ENCODE peak calls at places on chromosomes 11 and 22, in six cellular contexts. U, W, T, I, V and A are unnamed samples.

GRCh38 chr11:85759915-85760314 is 51.0 kb downstream of the SYTL2 start:
- DNase-seq in I (peak), T (no peak), V (no peak), U (no peak), W (no peak), A (no peak)

GRCh38 chr22:23207786-23208325 is 27.5 kb downstream of the BCR start:
- DNase-seq in I (no peak), T (no peak), U (peak), W (no peak), V (no peak), A (no peak)

GRCh38 chr11:118076754-118077281 is at the start of gene TMPRSS4:
- DNase-seq in U (no peak), V (no peak), W (no peak), I (no peak), T (no peak), A (no peak)

GRCh38 chr11:109303342-109303741 is 118.6 kb upstream of the C11orf87 start:
- DNase-seq in T (no peak), I (no peak), V (no peak), W (no peak), U (no peak), A (no peak)

GRCh38 chr22:22039286-22040074 is 56.9 kb upstream of the TOP3B start:
- DNase-seq in U (no peak), V (no peak), I (no peak), T (no peak), W (no peak), A (no peak)

GRCh38 chr11:117597083-117597482 is 199.9 kb downstream of the DSCAML1 start:
- DNase-seq in I (no peak), T (peak), W (peak), V (no peak), U (no peak), A (peak)

GRCh38 chr11:71356280-71356876 is 91.8 kb downstream of the DHCR7 start:
- DNase-seq in V (no peak), U (no peak), W (no peak), I (no peak), T (no peak), A (no peak)

GRCh38 chr22:46862418-46863324 is 100.2 kb downstream of the TBC1D22A start:
- DNase-seq in W (no peak), U (no peak), T (no peak), I (no peak), V (no peak), A (no peak)

GRCh38 chr11:77672276-77672675 is 34.7 kb upstream of the CLNS1A start:
- DNase-seq in V (no peak), I (peak), U (no peak), W (no peak), T (no peak), A (no peak)

GRCh38 chr22:20267441-20268288 is 453 bp downstream of the RTN4R start:
- DNase-seq in T (no peak), I (no peak), U (no peak), W (peak), V (no peak), A (peak)

GRCh38 chr11:31793264-31793663 is 17.9 kb downstream of the PAX6 start:
- DNase-seq in U (no peak), I (no peak), W (no peak), V (no peak), T (no peak), A (no peak)

GRCh38 chr11:48107188-48107704 is 109.4 kb upstream of the OR4B1 start:
- DNase-seq in U (peak), V (no peak), W (no peak), T (no peak), I (no peak), A (peak)

GRCh38 chr11:6603287-6604080 is at the start of the genes ILK and RRP8:
- DNase-seq in W (peak), U (peak), I (no peak), T (peak), V (peak), A (peak)
- TF ChIP-seq CTCF in W (peak), U (peak), I (no peak), T (peak), V (peak), A (no peak)

DNA sequence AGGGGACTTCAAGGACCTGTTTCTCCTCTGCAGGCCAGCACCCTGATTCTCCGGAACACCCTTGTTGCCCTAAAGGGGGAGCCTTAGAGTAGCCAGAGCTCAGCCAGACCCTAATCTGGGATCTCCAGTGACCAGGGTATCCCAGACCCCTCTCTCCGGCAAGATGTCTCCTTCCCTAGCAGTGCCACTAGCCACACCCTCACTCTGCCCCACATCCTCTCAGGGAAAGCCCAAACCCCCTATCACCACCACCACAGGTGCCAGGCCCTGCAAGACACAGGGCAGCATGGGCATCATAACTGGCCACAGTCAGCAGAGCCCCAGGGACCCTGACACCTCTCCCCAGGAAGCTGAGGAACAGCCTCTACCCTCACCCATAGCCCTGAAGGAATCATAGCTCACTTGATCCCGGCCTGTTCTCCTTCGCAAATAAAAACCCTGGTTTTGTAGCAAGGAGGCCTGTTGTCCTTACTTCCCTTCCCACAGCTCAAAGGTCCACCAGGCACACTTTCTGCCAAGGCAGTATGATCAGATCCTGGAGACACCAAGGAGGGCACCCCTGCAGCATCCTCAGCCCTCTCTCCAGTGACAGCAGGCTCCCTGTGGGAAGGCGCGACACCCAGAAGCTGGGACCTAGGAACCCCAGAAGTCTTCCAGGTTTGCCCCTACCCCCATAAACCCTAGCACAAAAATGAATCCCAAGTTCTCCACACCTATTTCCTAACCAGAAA is 4.6 kb downstream of the CFL1 start:
- DNase-seq in V (no peak), T (no peak), U (no peak), I (no peak), W (peak), A (no peak)
- TF ChIP-seq CTCF in V (no peak), T (no peak), U (peak), I (no peak), W (no peak), A (no peak)

GRCh38 chr11:66035653-66036333 is 9.5 kb upstream of the CATSPER1 start:
- DNase-seq in T (no peak), V (no peak), U (no peak), I (no peak), W (no peak), A (peak)
- TF ChIP-seq CTCF in T (no peak), V (no peak), U (no peak), I (no peak), W (no peak), A (no peak)

DNA sequence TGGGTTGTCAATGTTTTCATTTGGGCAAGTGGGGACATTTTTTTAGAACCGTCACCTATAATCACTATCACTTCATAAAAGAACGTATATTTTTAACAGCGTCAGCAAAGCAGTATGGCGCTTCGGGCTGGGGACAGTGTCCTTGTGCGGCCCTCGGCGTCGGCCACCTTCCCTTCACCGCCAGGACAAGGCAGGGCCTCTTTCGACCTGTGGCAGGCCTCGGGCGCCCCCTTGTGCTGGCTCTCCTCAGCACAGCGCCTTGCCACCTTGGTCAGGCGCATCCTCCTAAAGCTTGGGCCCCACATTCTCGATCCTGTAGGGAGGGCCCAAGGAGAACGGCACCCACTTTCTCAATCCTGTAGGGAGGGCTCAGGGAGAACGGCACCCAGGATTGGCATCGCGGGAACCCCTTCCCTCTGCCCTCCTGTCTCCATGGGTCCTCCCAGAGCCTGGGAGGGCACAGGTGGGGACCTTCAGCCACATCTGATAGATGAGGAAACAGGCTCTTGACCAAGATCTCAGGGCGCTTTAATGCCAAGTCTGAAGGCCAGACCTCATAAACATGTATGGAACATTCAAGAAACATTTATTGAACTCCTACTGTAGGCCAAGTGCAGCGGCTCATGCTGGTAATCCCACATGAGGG is 11.5 kb upstream of the FADD start:
- DNase-seq in T (peak), U (peak), I (no peak), V (peak), W (peak), A (peak)
- TF ChIP-seq CTCF in T (peak), U (peak), I (peak), V (peak), W (peak), A (peak)

GRCh38 chr22:29331658-29332300 is 16.3 kb upstream of the RASL10A start:
- DNase-seq in V (no peak), U (no peak), T (no peak), I (no peak), W (no peak), A (no peak)
- TF ChIP-seq CTCF in V (no peak), U (no peak), T (no peak), I (no peak), W (no peak), A (no peak)

GRCh38 chr22:39408173-39408572 is 8.6 kb downstream of the TAB1 start:
- DNase-seq in V (no peak), I (no peak), T (no peak), W (no peak), U (no peak), A (no peak)

GRCh38 chr22:39401301-39401631 is 1.7 kb downstream of the TAB1 start:
- DNase-seq in U (no peak), V (peak), W (no peak), I (no peak), T (no peak), A (no peak)

GRCh38 chr22:39409630-39410029 is 10.1 kb downstream of the TAB1 start:
- DNase-seq in T (no peak), W (no peak), V (no peak), I (no peak), U (no peak), A (no peak)

GRCh38 chr22:39408807-39409206 is 9.2 kb downstream of the TAB1 start:
- DNase-seq in W (no peak), T (no peak), U (no peak), V (no peak), I (no peak), A (no peak)

DNA sequence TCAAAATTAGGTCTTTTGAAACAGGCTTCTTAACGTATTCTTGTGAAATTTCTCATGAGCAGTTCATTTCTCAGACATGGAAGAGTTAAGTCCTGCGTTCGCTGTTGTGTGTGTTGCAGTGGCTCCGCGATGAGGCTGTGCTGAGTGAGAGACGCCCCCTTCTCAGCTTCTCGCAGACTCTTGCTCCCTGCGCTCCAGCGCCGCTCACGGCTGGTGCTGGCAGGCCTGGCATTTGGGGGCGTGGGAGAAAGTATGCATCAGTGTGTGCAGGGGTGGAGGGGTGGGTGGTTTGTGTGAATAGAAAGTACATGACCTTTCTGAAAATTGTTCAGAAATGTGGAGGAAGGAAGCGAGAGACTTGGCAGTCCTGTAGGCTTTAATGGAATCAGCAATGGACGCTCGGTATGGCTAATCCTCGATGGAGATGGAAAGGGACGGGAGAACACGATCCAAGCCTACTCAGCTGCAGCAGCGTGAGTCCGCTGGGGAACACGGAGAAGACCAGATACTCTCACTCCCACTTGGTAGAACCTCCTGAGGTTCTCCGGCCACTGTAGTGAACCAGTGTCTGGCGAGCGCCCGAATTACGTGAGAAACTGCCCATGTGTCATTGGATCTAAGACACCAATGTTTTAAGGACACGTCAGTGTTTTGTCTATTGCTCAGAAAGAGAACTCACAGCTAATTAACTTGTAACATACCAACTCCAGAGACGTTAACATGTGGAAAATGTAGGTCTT is 5.9 kb downstream of the TAB1 start:
- DNase-seq in I (no peak), W (no peak), T (no peak), V (peak), U (no peak), A (no peak)
- TF ChIP-seq CTCF in I (no peak), W (no peak), T (no peak), V (no peak), U (no peak), A (no peak)

GRCh38 chr11:46366260-46366659 is 15.2 kb upstream of the MDK start:
- DNase-seq in V (peak), T (peak), W (no peak), I (no peak), U (no peak), A (no peak)

GRCh38 chr11:46367244-46367915 is 14.1 kb upstream of the MDK start:
- DNase-seq in U (peak), V (peak), I (no peak), W (peak), T (peak), A (peak)

GRCh38 chr11:46369458-46370152 is 11.9 kb upstream of the MDK start:
- DNase-seq in T (peak), V (peak), U (no peak), I (no peak), W (no peak), A (peak)

GRCh38 chr11:46366661-46367161 is 14.8 kb upstream of the MDK start:
- DNase-seq in U (no peak), T (peak), I (no peak), W (no peak), V (peak), A (no peak)

GRCh38 chr11:46367916-46368267 is 13.6 kb upstream of the MDK start:
- DNase-seq in T (peak), W (no peak), V (peak), I (no peak), U (no peak), A (no peak)
- TF ChIP-seq CTCF in T (no peak), W (no peak), V (peak), I (no peak), U (no peak), A (no peak)